ENCODE peak calls at places on chromosome 7, in five cellular contexts. M is HT1080; O is uterus; A is CD8-positive, alpha-beta T cell; E is epithelial cell of proximal tubule. X is an unnamed sample.

GRCh38 chr7:147638566-147638965 is 952.0 kb upstream of the C7orf33 start:
- DNase-seq in E (no peak), A (no peak), M (no peak), O (no peak), X (no peak)

GRCh38 chr7:24654305-24654704 is 81.1 kb downstream of the PALS2 start:
- DNase-seq in O (no peak), E (no peak), M (no peak), A (no peak), X (no peak)

GRCh38 chr7:3194501-3195141 is 106.4 kb upstream of the SDK1 start:
- DNase-seq in A (no peak), M (peak), O (no peak), E (peak), X (peak)

GRCh38 chr7:77644774-77645173 is 51.5 kb upstream of the RSBN1L start:
- DNase-seq in M (no peak), E (no peak), O (no peak), A (no peak), X (peak)

GRCh38 chr7:45136106-45137060 is 21.2 kb upstream of the RAMP3 start:
- DNase-seq in E (no peak), A (peak), M (peak), O (peak), X (peak)

GRCh38 chr7:121505540-121506182 is 109.6 kb upstream of the FAM3C start:
- DNase-seq in O (no peak), E (no peak), A (no peak), M (peak), X (no peak)

GRCh38 chr7:95199779-95200558 is 124.4 kb downstream of the PON1 start:
- DNase-seq in O (peak), A (no peak), E (no peak), M (peak), X (peak)

GRCh38 chr7:85186521-85187241 is at the start of gene SEMA3D:
- DNase-seq in A (no peak), E (no peak), O (no peak), M (peak), X (peak)

GRCh38 chr7:22168129-22168634 is 188.8 kb downstream of the RAPGEF5 start:
- DNase-seq in O (no peak), M (no peak), E (no peak), A (no peak), X (no peak)

GRCh38 chr7:4854916-4855315 is 6.9 kb downstream of the PAPOLB start:
- DNase-seq in E (no peak), M (no peak), O (no peak), A (no peak), X (peak)

GRCh38 chr7:140322759-140323158 is 75.6 kb downstream of the SLC37A3 start:
- DNase-seq in A (no peak), M (no peak), O (no peak), E (no peak), X (no peak)

GRCh38 chr7:70379210-70379609 is 752.7 kb upstream of the GALNT17 start:
- DNase-seq in M (no peak), E (no peak), O (no peak), A (no peak), X (no peak)

GRCh38 chr7:142240546-142240945 is 17.3 kb downstream of the PRSS58 start:
- DNase-seq in M (no peak), E (no peak), O (no peak), A (no peak), X (no peak)

GRCh38 chr7:45704683-45705016 is 130.5 kb downstream of the ADCY1 start:
- DNase-seq in M (no peak), A (peak), O (peak), E (no peak), X (no peak)

GRCh38 chr7:137146552-137146961 is 197.0 kb downstream of the PTN start:
- DNase-seq in A (no peak), O (no peak), M (peak), E (no peak), X (peak)

GRCh38 chr7:114806590-114807167 is 115.2 kb upstream of the MDFIC start:
- DNase-seq in M (no peak), A (no peak), E (no peak), O (peak), X (peak)

GRCh38 chr7:124027236-124027635 is 5.6 kb downstream of the TMEM229A start:
- DNase-seq in E (no peak), M (no peak), A (no peak), O (no peak), X (no peak)

GRCh38 chr7:144691240-144691639 is 144.6 kb downstream of the TPK1 start:
- DNase-seq in A (no peak), E (no peak), M (no peak), O (no peak), X (no peak)

GRCh38 chr7:28669329-28669728 is 257.0 kb downstream of the CREB5 start:
- DNase-seq in O (no peak), M (no peak), A (no peak), E (no peak), X (no peak)

GRCh38 chr7:151743481-151743983 is 133.4 kb downstream of the PRKAG2 start:
- DNase-seq in O (no peak), A (no peak), M (no peak), E (no peak), X (no peak)

GRCh38 chr7:112290065-112290464 is 83.6 kb downstream of the ZNF277 start:
- DNase-seq in E (peak), O (no peak), A (no peak), M (peak), X (peak)

GRCh38 chr7:29968683-29969457 is 20.7 kb downstream of the SCRN1 start:
- DNase-seq in A (no peak), E (no peak), O (no peak), M (peak), X (peak)